ENCODE peak calls at places on chromosomes 6 and 20, in seven cellular contexts. X is mammary epithelial cell; C is naive thymus-derived CD4-positive, alpha-beta T cell; U is colonic mucosa; W is AG04450; R is A549; P is CD8-positive, alpha-beta memory T cell. M is an unnamed sample. For H3K9me3, the result is how much of the 10 kb centered on the place peaks cover.

GRCh38 chr6:162344935-162345599 is 382.5 kb downstream of the PRKN start:
- DNase-seq in X (peak), C (no peak), U (no peak), W (no peak), R (no peak), P (no peak), M (no peak)

GRCh38 chr6:87700729-87701675 is 1.0 kb downstream of the AKIRIN2 start:
- DNase-seq in X (peak), C (no peak), U (peak), W (no peak), R (peak), P (peak), M (no peak)

GRCh38 chr6:105787747-105788146 is 298.4 kb upstream of the PRDM1 start:
- DNase-seq in X (no peak), C (no peak), U (no peak), W (no peak), R (no peak), P (no peak), M (no peak)

GRCh38 chr6:41548098-41548840 is 2.1 kb downstream of the FOXP4 start:
- DNase-seq in X (no peak), C (peak), U (no peak), W (no peak), R (no peak), P (peak), M (no peak)

GRCh38 chr6:56450882-56451739 is 191.6 kb downstream of the DST start:
- DNase-seq in X (no peak), C (no peak), U (peak), W (no peak), R (no peak), P (no peak), M (no peak)

GRCh38 chr6:43516697-43517502 is at the start of the genes POLR1C and YIPF3:
- DNase-seq in X (peak), C (peak), U (peak), W (peak), R (peak), P (peak), M (no peak)

GRCh38 chr20:19749537-19749936 is 8.5 kb upstream of the RIN2 start:
- DNase-seq in X (no peak), C (no peak), U (no peak), W (no peak), R (no peak), P (no peak), M (no peak)

GRCh38 chr6:157029980-157030690 is 253.0 kb downstream of the ARID1B start:
- DNase-seq in X (peak), C (no peak), U (no peak), W (no peak), R (no peak), P (no peak), M (no peak)

GRCh38 chr6:52820198-52820597 is 16.6 kb upstream of the GSTA1 start:
- DNase-seq in X (no peak), C (no peak), U (no peak), W (no peak), R (no peak), P (no peak), M (no peak)

GRCh38 chr6:149437212-149437611 is 37.1 kb downstream of the SUMO4 start:
- DNase-seq in X (no peak), C (no peak), U (no peak), W (no peak), R (no peak), P (no peak), M (no peak)

GRCh38 chr6:44674226-44675155 is 287.0 kb downstream of the CDC5L start:
- DNase-seq in X (peak), C (no peak), U (no peak), W (no peak), R (no peak), P (no peak), M (peak)

GRCh38 chr20:58143531-58143930 is 84.9 kb downstream of the ANKRD60 start:
- DNase-seq in X (no peak), C (no peak), U (no peak), W (no peak), R (no peak), P (no peak), M (no peak)

GRCh38 chr20:59776626-59777320 is 156.7 kb downstream of the SYCP2 start:
- DNase-seq in X (no peak), C (no peak), U (peak), W (no peak), R (no peak), P (no peak), M (peak)

GRCh38 chr6:107832146-107833056 is 8.3 kb upstream of the SCML4 start:
- DNase-seq in X (no peak), C (no peak), U (no peak), W (no peak), R (no peak), P (no peak), M (no peak)

GRCh38 chr6:13924146-13924948 is 405 bp upstream of the RNF182 start:
- DNase-seq in X (no peak), C (no peak), U (no peak), W (no peak), R (peak), P (peak), M (no peak)

GRCh38 chr20:58223358-58223941 is 5.0 kb downstream of the ANKRD60 start:
- DNase-seq in X (no peak), C (no peak), U (no peak), W (no peak), R (no peak), P (no peak), M (no peak)

GRCh38 chr6:122714059-122714458 is 65.5 kb upstream of the FABP7 start:
- DNase-seq in X (no peak), C (no peak), U (no peak), W (no peak), R (no peak), P (no peak), M (no peak)

GRCh38 chr20:36101201-36101600 is 53.3 kb upstream of the EPB41L1 start:
- DNase-seq in X (no peak), C (no peak), U (peak), W (no peak), R (no peak), P (no peak), M (no peak)

GRCh38 chr6:141484726-141485125 is 648.0 kb upstream of the GJE1 start:
- DNase-seq in X (peak), C (no peak), U (no peak), W (no peak), R (no peak), P (peak), M (no peak)

GRCh38 chr6:47146426-47147174 is 104.5 kb upstream of the ADGRF1 start:
- DNase-seq in X (peak), C (no peak), U (no peak), W (no peak), R (no peak), P (no peak), M (no peak)

GRCh38 chr6:157982297-157982579 is 575 bp downstream of the SYNJ2 start:
- DNase-seq in X (peak), C (no peak), U (peak), W (no peak), R (peak), P (peak), M (no peak)

GRCh38 chr6:30491963-30492616 is 2.8 kb downstream of the HLA-E start:
- DNase-seq in X (no peak), C (no peak), U (no peak), W (no peak), R (no peak), P (no peak), M (no peak)

GRCh38 chr20:6504826-6505225 is 262.7 kb upstream of the BMP2 start:
- DNase-seq in X (peak), C (no peak), U (no peak), W (no peak), R (no peak), P (no peak), M (no peak)

GRCh38 chr6:56714273-56714672 is 71.6 kb upstream of the DST start:
- DNase-seq in X (no peak), C (no peak), U (no peak), W (no peak), R (no peak), P (no peak), M (no peak)

GRCh38 chr6:85250586-85251216 is 199.2 kb upstream of the NT5E start:
- DNase-seq in X (no peak), C (no peak), U (no peak), W (no peak), R (no peak), P (no peak), M (no peak)

GRCh38 chr20:13238001-13238653 is 17.1 kb downstream of the ISM1 start:
- DNase-seq in X (no peak), C (no peak), U (no peak), W (no peak), R (no peak), P (no peak), M (no peak)

GRCh38 chr6:75077694-75078093 is 128.2 kb downstream of the COL12A1 start:
- DNase-seq in X (no peak), C (no peak), U (no peak), W (no peak), R (no peak), P (no peak), M (no peak)

GRCh38 chr20:31548823-31549512 is 34.7 kb downstream of the HM13 start:
- DNase-seq in X (no peak), C (no peak), U (no peak), W (no peak), R (no peak), P (no peak), M (no peak)

GRCh38 chr20:61230-61629 is 26.2 kb upstream of the DEFB125 start:
- DNase-seq in X (no peak), C (no peak), U (no peak), W (no peak), R (no peak), P (no peak), M (no peak)

GRCh38 chr20:64026-64603 is 23.4 kb upstream of the DEFB125 start:
- DNase-seq in X (no peak), C (no peak), U (no peak), W (no peak), R (no peak), P (no peak), M (no peak)

GRCh38 chr20:60035-60918 is 27.2 kb upstream of the DEFB125 start:
- DNase-seq in X (no peak), C (no peak), U (no peak), W (no peak), R (peak), P (no peak), M (no peak)

GRCh38 chr20:61757-62156 is 25.7 kb upstream of the DEFB125 start:
- DNase-seq in X (peak), C (no peak), U (no peak), W (no peak), R (peak), P (no peak), M (no peak)

DNA sequence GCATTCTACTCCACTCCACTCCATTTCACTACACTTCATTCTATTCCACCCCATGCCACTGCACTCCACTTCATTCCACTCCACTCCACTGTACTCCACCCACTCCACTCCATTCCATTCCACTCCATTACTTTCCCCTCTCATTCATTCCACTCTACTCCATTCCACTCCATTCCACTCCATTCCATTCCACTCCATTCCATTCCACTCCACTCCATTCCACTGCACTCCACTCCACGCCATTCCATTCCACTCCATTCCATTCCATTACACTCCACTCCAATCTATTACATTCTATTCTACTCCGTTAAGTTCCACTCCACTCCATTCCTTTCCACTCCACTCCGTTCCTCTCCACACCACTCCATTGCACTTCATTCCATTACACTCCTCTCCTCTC is 25.0 kb upstream of the DEFB125 start:
- DNase-seq in X (no peak), C (no peak), U (no peak), W (no peak), R (no peak), P (no peak), M (no peak)
- H3K9me3 ChIP-seq in X (under half), C (under half), U (under half), W (half or more), R (under half), P (under half), M (under half)

GRCh38 chr20:51305316-51306052 is 237.0 kb downstream of the NFATC2 start:
- DNase-seq in X (no peak), C (no peak), U (no peak), W (no peak), R (no peak), P (no peak), M (no peak)

GRCh38 chr20:51306521-51307358 is 235.8 kb downstream of the NFATC2 start:
- DNase-seq in X (peak), C (peak), U (peak), W (peak), R (peak), P (peak), M (no peak)

GRCh38 chr20:51306081-51306480 is 236.4 kb downstream of the NFATC2 start:
- DNase-seq in X (no peak), C (no peak), U (no peak), W (no peak), R (no peak), P (no peak), M (no peak)

GRCh38 chr20:51301026-51301425 is 241.5 kb downstream of the NFATC2 start:
- DNase-seq in X (no peak), C (no peak), U (no peak), W (no peak), R (no peak), P (no peak), M (no peak)

GRCh38 chr20:51303731-51304670 is 238.5 kb downstream of the NFATC2 start:
- DNase-seq in X (peak), C (no peak), U (no peak), W (no peak), R (no peak), P (no peak), M (no peak)
- H3K9me3 ChIP-seq in X (under half), C (under half), U (under half), W (under half), R (under half), P (under half), M (under half)

DNA sequence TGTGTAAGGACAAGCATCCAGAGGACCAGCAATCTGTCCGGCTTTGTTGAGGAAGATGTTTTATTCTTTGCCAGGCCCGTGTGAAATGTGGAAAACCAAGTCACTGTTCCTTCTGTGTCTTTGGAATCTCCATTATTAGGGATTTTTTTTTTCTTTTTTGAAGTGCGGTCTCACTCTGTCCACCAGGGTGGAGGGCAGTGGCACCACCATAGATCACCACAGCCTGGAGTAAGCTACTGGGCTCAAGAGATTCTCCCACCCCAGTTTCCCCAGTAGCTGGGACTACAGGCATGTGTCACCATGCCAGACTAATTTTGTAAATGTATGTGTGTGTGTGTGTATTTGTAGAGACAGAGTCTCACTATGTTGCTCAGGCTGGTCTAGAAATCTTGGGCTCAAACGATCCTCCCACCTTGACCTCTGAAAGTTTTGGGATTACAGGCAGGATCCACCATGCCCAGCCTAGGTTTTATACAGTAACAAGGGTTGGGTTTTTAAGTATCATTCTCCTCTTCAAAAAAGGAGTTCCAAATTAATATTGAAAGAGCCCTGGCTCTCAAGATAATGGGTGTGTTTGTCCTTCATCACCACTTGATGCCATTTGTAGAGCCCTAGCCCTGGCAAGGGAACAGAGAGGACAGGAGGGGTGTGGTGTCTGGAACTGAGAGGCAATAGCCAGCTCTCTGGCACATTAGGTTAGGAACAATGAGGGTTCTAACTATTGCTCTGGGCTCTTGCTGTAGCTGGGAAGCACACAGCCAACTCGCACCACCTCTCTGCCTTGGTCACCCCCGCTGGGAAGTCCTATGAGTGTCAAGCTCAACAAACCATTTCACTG is 3.1 kb downstream of the LAMP5 start:
- DNase-seq in X (no peak), C (no peak), U (no peak), W (no peak), R (no peak), P (no peak), M (no peak)
- H3K9me3 ChIP-seq in X (under half), C (under half), U (under half), W (under half), R (under half), P (under half), M (under half)

DNA sequence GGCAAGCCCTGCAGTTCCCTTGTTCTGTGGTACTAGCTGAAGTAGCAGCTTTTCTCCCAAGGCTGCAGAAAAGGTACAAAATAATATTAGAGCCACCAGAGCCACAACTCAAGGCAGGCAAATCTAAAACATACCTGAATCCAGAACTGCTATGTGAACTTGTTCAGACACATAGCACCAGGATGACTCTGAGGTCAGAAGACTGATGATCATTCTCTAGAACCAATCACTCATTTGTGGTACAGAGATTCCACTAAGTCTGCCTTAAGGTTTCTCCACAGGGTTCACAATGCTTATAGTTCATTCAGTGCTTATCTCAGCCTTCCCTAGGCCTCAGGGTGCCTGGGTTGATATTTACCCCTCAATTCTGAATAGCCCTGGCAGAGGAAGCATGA is 140.8 kb upstream of the MOCS1 start:
- DNase-seq in X (peak), C (no peak), U (no peak), W (no peak), R (no peak), P (no peak), M (no peak)
- H3K9me3 ChIP-seq in X (under half), C (under half), U (under half), W (under half), R (under half), P (under half), M (under half)

M was measured in vagina.